ENCODE peak calls at places on chromosome 1, in six cellular contexts. One of them, this sample, is unnamed.
A peak's percentile ranks its signal among the peaks of the same experiment; 100 is the strongest.

GRCh38 chr1:234608720-234609527 is 1.1 kb downstream of the IRF2BP2 start:
- DNase-seq in GM12891: no peak
- DNase-seq in HepG2: no peak
- DNase-seq in K562: peak; percentile 44
- DNase-seq in GM12878: no peak
- DNase-seq in H1: peak; percentile 67
- DNase-seq in this sample: no peak

GRCh38 chr1:106924360-106924759 is 132.1 kb upstream of the PRMT6 start:
- DNase-seq in GM12891: no peak
- DNase-seq in HepG2: no peak
- DNase-seq in K562: no peak
- DNase-seq in GM12878: no peak
- DNase-seq in H1: peak; percentile 48
- DNase-seq in this sample: no peak

GRCh38 chr1:169858467-169858866 is 35.2 kb downstream of the SCYL3 start:
- DNase-seq in GM12891: no peak
- DNase-seq in HepG2: no peak
- DNase-seq in K562: no peak
- DNase-seq in GM12878: no peak
- DNase-seq in H1: no peak
- DNase-seq in this sample: no peak

GRCh38 chr1:18996548-18997177 is 40.2 kb upstream of the IFFO2 start:
- DNase-seq in GM12891: no peak
- DNase-seq in HepG2: no peak
- DNase-seq in K562: no peak
- DNase-seq in GM12878: no peak
- DNase-seq in H1: no peak
- DNase-seq in this sample: no peak

GRCh38 chr1:202193614-202194327 is at the start of gene LGR6:
- DNase-seq in GM12891: no peak
- DNase-seq in HepG2: no peak
- DNase-seq in K562: no peak
- DNase-seq in GM12878: no peak
- DNase-seq in H1: peak; percentile 75
- DNase-seq in this sample: no peak

GRCh38 chr1:103129796-103130195 is 21.5 kb upstream of the COL11A1 start:
- DNase-seq in GM12891: no peak
- DNase-seq in HepG2: no peak
- DNase-seq in K562: no peak
- DNase-seq in GM12878: no peak
- DNase-seq in H1: no peak
- DNase-seq in this sample: no peak

GRCh38 chr1:91741301-91741700 is 144.7 kb downstream of the TGFBR3 start:
- DNase-seq in GM12891: no peak
- DNase-seq in HepG2: no peak
- DNase-seq in K562: no peak
- DNase-seq in GM12878: no peak
- DNase-seq in H1: no peak
- DNase-seq in this sample: no peak

GRCh38 chr1:61951731-61952585 is 209.7 kb downstream of the PATJ start:
- DNase-seq in GM12891: no peak
- DNase-seq in HepG2: no peak
- DNase-seq in K562: no peak
- DNase-seq in GM12878: no peak
- DNase-seq in H1: no peak
- DNase-seq in this sample: no peak

GRCh38 chr1:171883844-171884243 is 42.5 kb downstream of the DNM3 start:
- DNase-seq in GM12891: no peak
- DNase-seq in HepG2: no peak
- DNase-seq in K562: no peak
- DNase-seq in GM12878: no peak
- DNase-seq in H1: no peak
- DNase-seq in this sample: no peak

GRCh38 chr1:199855580-199855979 is 171.9 kb upstream of the NR5A2 start:
- DNase-seq in GM12891: no peak
- DNase-seq in HepG2: no peak
- DNase-seq in K562: no peak
- DNase-seq in GM12878: no peak
- DNase-seq in H1: no peak
- DNase-seq in this sample: no peak

GRCh38 chr1:6447016-6447817 is 18.8 kb downstream of the TNFRSF25 start:
- DNase-seq in GM12891: no peak
- DNase-seq in HepG2: peak; percentile 86
- DNase-seq in K562: no peak
- DNase-seq in GM12878: no peak
- DNase-seq in H1: peak; percentile 76
- DNase-seq in this sample: no peak

GRCh38 chr1:89198081-89198480 is 661 bp downstream of the GBP4 start:
- DNase-seq in GM12891: no peak
- DNase-seq in HepG2: no peak
- DNase-seq in K562: no peak
- DNase-seq in GM12878: no peak
- DNase-seq in H1: peak; percentile 47
- DNase-seq in this sample: no peak

GRCh38 chr1:51504806-51505525 is 14.1 kb downstream of the EPS15 start:
- DNase-seq in GM12891: no peak
- DNase-seq in HepG2: peak; percentile 7
- DNase-seq in K562: no peak
- DNase-seq in GM12878: peak; percentile 60
- DNase-seq in H1: no peak
- DNase-seq in this sample: no peak

GRCh38 chr1:52008074-52008809 is 17.7 kb upstream of the RAB3B start:
- DNase-seq in GM12891: no peak
- DNase-seq in HepG2: no peak
- DNase-seq in K562: no peak
- DNase-seq in GM12878: no peak
- DNase-seq in H1: no peak
- DNase-seq in this sample: no peak

GRCh38 chr1:228317891-228318810 is 88.5 kb downstream of the TRIM11 start:
- DNase-seq in GM12891: no peak
- DNase-seq in HepG2: no peak
- DNase-seq in K562: no peak
- DNase-seq in GM12878: no peak
- DNase-seq in H1: no peak
- DNase-seq in this sample: no peak

GRCh38 chr1:184502154-184502553 is 115.3 kb downstream of the C1orf21 start:
- DNase-seq in GM12891: no peak
- DNase-seq in HepG2: no peak
- DNase-seq in K562: no peak
- DNase-seq in GM12878: no peak
- DNase-seq in H1: no peak
- DNase-seq in this sample: no peak

GRCh38 chr1:160722726-160723125 is 11.1 kb upstream of the CD48 start:
- DNase-seq in GM12891: no peak
- DNase-seq in HepG2: no peak
- DNase-seq in K562: no peak
- DNase-seq in GM12878: no peak
- DNase-seq in H1: no peak
- DNase-seq in this sample: no peak

GRCh38 chr1:109530457-109531204 is 9.0 kb upstream of the GPR61 start:
- DNase-seq in GM12891: no peak
- DNase-seq in HepG2: no peak
- DNase-seq in K562: no peak
- DNase-seq in GM12878: no peak
- DNase-seq in H1: no peak
- DNase-seq in this sample: no peak

GRCh38 chr1:153805929-153806750 is 30.9 kb downstream of the SLC27A3 start:
- DNase-seq in GM12891: no peak
- DNase-seq in HepG2: no peak
- DNase-seq in K562: no peak
- DNase-seq in GM12878: no peak
- DNase-seq in H1: no peak
- DNase-seq in this sample: no peak

GRCh38 chr1:158793604-158794003 is 12.6 kb upstream of the OR6N2 start:
- DNase-seq in GM12891: no peak
- DNase-seq in HepG2: no peak
- DNase-seq in K562: peak; percentile 21
- DNase-seq in GM12878: no peak
- DNase-seq in H1: peak; percentile 58
- DNase-seq in this sample: no peak

GRCh38 chr1:94025383-94026340 is 95.3 kb downstream of the ABCA4 start:
- DNase-seq in GM12891: no peak
- DNase-seq in HepG2: peak; percentile 69
- DNase-seq in K562: peak; percentile 48
- DNase-seq in GM12878: peak; percentile 20
- DNase-seq in H1: no peak
- DNase-seq in this sample: no peak

GRCh38 chr1:14850563-14850962 is 252.1 kb downstream of the KAZN start:
- DNase-seq in GM12891: no peak
- DNase-seq in HepG2: no peak
- DNase-seq in K562: peak; percentile 36
- DNase-seq in GM12878: no peak
- DNase-seq in H1: no peak
- DNase-seq in this sample: no peak

GRCh38 chr1:99728494-99729235 is 37.8 kb downstream of the FRRS1 start:
- DNase-seq in GM12891: no peak
- DNase-seq in HepG2: peak; percentile 56
- DNase-seq in K562: peak; percentile 62
- DNase-seq in GM12878: no peak
- DNase-seq in H1: no peak
- DNase-seq in this sample: no peak

DNA sequence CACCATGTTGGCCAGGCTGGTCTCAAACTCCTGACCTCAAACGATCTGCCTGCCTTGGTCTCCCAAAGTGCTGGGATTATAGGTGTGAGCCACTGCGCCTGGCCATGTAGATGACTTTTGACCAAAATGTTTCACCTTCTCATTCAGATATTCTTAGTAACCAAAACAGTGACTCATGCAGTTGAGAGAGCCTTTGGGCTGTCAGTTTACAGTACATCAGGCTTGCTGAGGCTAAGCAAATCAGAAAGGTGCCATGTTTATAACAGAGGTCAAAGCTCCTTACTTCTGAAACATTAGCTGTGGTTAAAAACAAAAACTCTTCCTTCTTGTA is 21.0 kb downstream of the CNIH4 start:
- DNase-seq in GM12891: no peak
- DNase-seq in HepG2: peak; percentile 3
- DNase-seq in K562: no peak
- DNase-seq in GM12878: peak; percentile 62
- DNase-seq in H1: no peak
- DNase-seq in this sample: no peak
- TF ChIP-seq POLR2AphosphoS5 in GM12891: no peak
- TF ChIP-seq POLR2AphosphoS5 in HepG2: no peak
- TF ChIP-seq POLR2AphosphoS5 in K562: no peak
- TF ChIP-seq POLR2AphosphoS5 in GM12878: no peak
- TF ChIP-seq POLR2AphosphoS5 in H1: no peak
- TF ChIP-seq POLR2AphosphoS5 in this sample: no peak

GRCh38 chr1:112815376-112815775 is 100.2 kb upstream of the PPM1J start:
- DNase-seq in GM12891: no peak
- DNase-seq in HepG2: no peak
- DNase-seq in K562: no peak
- DNase-seq in GM12878: no peak
- DNase-seq in H1: no peak
- DNase-seq in this sample: no peak

GRCh38 chr1:112818990-112819689 is 104.0 kb upstream of the PPM1J start:
- DNase-seq in GM12891: no peak
- DNase-seq in HepG2: no peak
- DNase-seq in K562: peak; percentile 67
- DNase-seq in GM12878: no peak
- DNase-seq in H1: no peak
- DNase-seq in this sample: no peak

DNA sequence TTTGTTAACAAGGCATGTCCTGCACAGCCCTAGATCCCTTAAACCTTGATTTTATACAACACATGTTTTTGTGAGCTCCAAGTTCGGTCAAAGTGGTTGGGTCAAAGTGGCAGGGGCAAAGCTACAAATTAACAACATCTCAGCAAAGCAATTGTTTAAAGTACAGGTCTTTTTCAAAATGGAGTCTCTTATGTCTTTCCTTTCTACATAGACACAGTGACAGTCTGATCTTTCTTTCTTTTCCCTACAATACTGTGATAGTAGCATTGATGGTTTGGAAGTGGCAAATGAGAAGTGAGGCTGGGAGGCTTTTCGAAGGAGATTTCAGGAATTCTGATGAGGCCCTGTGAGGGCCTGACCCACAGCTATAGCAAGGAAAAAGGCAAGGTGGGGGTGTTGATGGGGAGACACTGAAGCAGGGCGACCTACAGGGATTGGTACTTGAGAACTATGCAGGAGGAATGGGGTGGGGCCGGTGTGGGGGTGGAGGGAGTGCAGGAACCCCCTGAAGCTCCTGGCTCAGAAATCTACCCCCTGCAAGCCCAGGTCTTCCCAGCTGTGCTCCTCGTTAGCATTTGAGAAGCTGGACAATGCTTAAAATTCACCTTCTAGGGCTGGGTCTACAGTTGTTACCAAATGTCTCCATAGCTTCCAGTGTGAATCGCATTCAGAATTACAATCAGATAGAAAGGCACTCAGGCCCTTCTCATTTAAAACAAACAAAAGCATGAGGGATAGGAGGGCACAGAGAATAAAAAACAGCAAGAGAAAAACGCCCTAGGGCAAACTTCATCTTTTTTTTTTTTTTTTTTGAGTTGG is 102.6 kb upstream of the PPM1J start:
- DNase-seq in GM12891: no peak
- DNase-seq in HepG2: no peak
- DNase-seq in K562: peak; percentile 25
- DNase-seq in GM12878: no peak
- DNase-seq in H1: peak; percentile 81
- DNase-seq in this sample: no peak
- TF ChIP-seq TAF1 in GM12891: no peak
- TF ChIP-seq TAF1 in HepG2: no peak
- TF ChIP-seq TAF1 in K562: no peak
- TF ChIP-seq TAF1 in GM12878: no peak
- TF ChIP-seq TAF1 in H1: peak; percentile 38
- TF ChIP-seq TAF1 in this sample: no peak

GRCh38 chr1:156118175-156118868 is 3.8 kb downstream of the LMNA start:
- DNase-seq in GM12891: no peak
- DNase-seq in HepG2: peak; percentile 84
- DNase-seq in K562: no peak
- DNase-seq in GM12878: no peak
- DNase-seq in H1: no peak
- DNase-seq in this sample: no peak
- TF ChIP-seq POLR2A in GM12891: no peak
- TF ChIP-seq POLR2A in HepG2: peak; percentile 71
- TF ChIP-seq POLR2A in K562: no peak
- TF ChIP-seq POLR2A in GM12878: no peak
- TF ChIP-seq POLR2A in H1: no peak
- TF ChIP-seq POLR2A in this sample: no peak

DNA sequence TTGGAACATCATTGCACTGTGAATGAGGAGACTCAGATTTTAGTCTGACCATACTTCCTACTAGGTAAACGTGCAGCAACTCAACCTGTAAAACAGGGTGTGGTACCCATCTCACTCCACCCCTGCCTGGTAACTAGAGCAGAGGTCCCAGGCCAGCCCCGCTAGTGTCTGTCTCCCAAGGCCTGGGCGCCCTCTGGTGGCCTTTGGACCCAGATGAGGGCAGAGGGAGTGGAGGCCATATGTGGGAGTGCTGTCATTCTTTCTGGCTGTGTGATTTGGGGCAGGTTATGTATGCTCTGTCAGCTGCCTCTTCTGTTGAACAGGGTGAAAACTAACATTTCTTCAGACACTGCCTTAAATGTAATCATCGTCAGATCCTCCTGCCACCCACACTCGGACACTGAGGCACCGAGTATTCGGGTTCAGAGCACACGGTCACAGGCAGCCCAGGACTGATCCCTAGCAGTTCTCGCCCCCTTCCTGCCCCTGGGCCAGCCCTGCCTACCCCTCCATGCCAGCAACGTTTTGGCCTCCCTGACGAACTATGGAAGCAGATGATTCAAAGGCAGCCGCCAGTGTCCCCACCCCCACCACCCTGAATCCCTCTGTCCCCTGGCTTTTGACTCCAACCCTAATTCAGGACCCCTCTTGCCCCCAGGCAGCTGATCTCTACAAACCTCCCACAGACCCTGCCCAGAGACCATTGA is 76.0 kb downstream of the CD247 start:
- DNase-seq in GM12891: peak; percentile 86
- DNase-seq in HepG2: peak; percentile 70
- DNase-seq in K562: peak; percentile 94
- DNase-seq in GM12878: no peak
- DNase-seq in H1: peak; percentile 92
- DNase-seq in this sample: peak; percentile 85
- TF ChIP-seq POLR2AphosphoS5 in GM12891: no peak
- TF ChIP-seq POLR2AphosphoS5 in HepG2: no peak
- TF ChIP-seq POLR2AphosphoS5 in K562: no peak
- TF ChIP-seq POLR2AphosphoS5 in GM12878: no peak
- TF ChIP-seq POLR2AphosphoS5 in H1: no peak
- TF ChIP-seq POLR2AphosphoS5 in this sample: no peak

This sample was measured in GM12892.